ENCODE peak calls at places on chromosome 17, in ten cellular contexts. M is AG10803; F is Karpas-422; D is GDM1; X is ecto neural progenitor cell; R is pancreas; E is activated T-helper 1 cell treated with Interleukin-2 at 50 U/mL for 16 hours; S is cardiac muscle cell; V is stimulated activated CD8-positive, alpha-beta memory T cell treated with anti-CD3 and anti-CD28 coated beads, Interleukin-2, amount 100 ng/mL, for 1 hour; L is activated T-cell treated with anti-CD3 and anti-CD28 coated beads for 1 hour. C is an unnamed sample.

GRCh38 chr17:47205419-47205963 is 3.7 kb upstream of the MYL4 start:
- DNase-seq in M (peak), F (peak), D (no peak), X (peak), R (peak), E (peak), S (peak), V (peak), L (peak), C (peak)

GRCh38 chr17:79778504-79779087 is 648 bp downstream of the CBX2 start:
- DNase-seq in M (no peak), F (peak), D (no peak), X (peak), R (peak), E (no peak), S (peak), V (no peak), L (no peak), C (no peak)

GRCh38 chr17:7651097-7651958 is 602 bp downstream of the ATP1B2 start:
- DNase-seq in M (no peak), F (peak), D (no peak), X (peak), R (no peak), E (no peak), S (peak), V (no peak), L (no peak), C (no peak)

GRCh38 chr17:32852811-32853210 is 24.1 kb downstream of the MYO1D start:
- DNase-seq in M (no peak), F (no peak), D (no peak), X (no peak), R (no peak), E (no peak), S (no peak), V (no peak), L (no peak), C (no peak)

GRCh38 chr17:82414548-82415281 is 3.4 kb upstream of the HEXD start:
- DNase-seq in M (peak), F (peak), D (peak), X (peak), R (peak), E (peak), S (peak), V (peak), L (peak), C (peak)

GRCh38 chr17:15289285-15290185 is 24.4 kb upstream of the PMP22 start:
- DNase-seq in M (peak), F (no peak), D (no peak), X (no peak), R (no peak), E (no peak), S (no peak), V (no peak), L (no peak), C (no peak)

GRCh38 chr17:73729101-73729500 is 84.9 kb upstream of the SDK2 start:
- DNase-seq in M (no peak), F (no peak), D (no peak), X (no peak), R (no peak), E (no peak), S (no peak), V (no peak), L (no peak), C (no peak)

GRCh38 chr17:18921912-18922451 is 30.0 kb upstream of the SLC5A10 start:
- DNase-seq in M (no peak), F (peak), D (peak), X (no peak), R (no peak), E (no peak), S (no peak), V (no peak), L (no peak), C (no peak)

GRCh38 chr17:64213995-64214507 is 49.0 kb downstream of the TEX2 start:
- DNase-seq in M (no peak), F (no peak), D (no peak), X (no peak), R (no peak), E (no peak), S (no peak), V (no peak), L (no peak), C (no peak)

GRCh38 chr17:80422276-80422675 is 7.3 kb downstream of the ENDOV start:
- DNase-seq in M (no peak), F (no peak), D (no peak), X (no peak), R (no peak), E (no peak), S (no peak), V (no peak), L (no peak), C (no peak)

GRCh38 chr17:76032073-76032779 is 5.1 kb upstream of the EVPL start:
- DNase-seq in M (no peak), F (no peak), D (no peak), X (no peak), R (no peak), E (no peak), S (no peak), V (no peak), L (no peak), C (no peak)